ENCODE peak calls at places on chromosomes 1 and 21, in nine cellular contexts. G is sigmoid colon; Q is HL-60; A is fibroblast of lung; E is suprapubic skin; J is CD8-positive, alpha-beta T cell; X is HCT116; F is cardiac muscle cell; C is astrocyte of the spinal cord. T is an unnamed sample.

GRCh38 chr1:235597867-235598553 is 51.6 kb downstream of the GNG4 start:
- DNase-seq in G (no peak), E (no peak), A (peak; percentile 42), X (peak; percentile 52), J (no peak), Q (peak; percentile 23), C (peak; percentile 33), F (peak; percentile 68), T (no peak)

GRCh38 chr1:63946866-63947491 is 173.2 kb downstream of the ROR1 start:
- DNase-seq in F (no peak), C (peak; percentile 40), G (peak; percentile 75), J (no peak), A (peak; percentile 53), X (no peak), Q (no peak), E (no peak), T (no peak)

GRCh38 chr1:151062738-151063371 is 2.7 kb downstream of the MLLT11 start:
- DNase-seq in X (no peak), G (peak; percentile 11), F (peak; percentile 74), J (no peak), C (peak; percentile 80), Q (no peak), A (peak; percentile 93), E (no peak), T (no peak)

GRCh38 chr1:98794196-98794886 is 132.8 kb downstream of the SNX7 start:
- DNase-seq in Q (peak; percentile 17), G (no peak), J (peak; percentile 43), C (peak; percentile 75), X (peak; percentile 48), F (peak; percentile 80), E (no peak), A (peak; percentile 62), T (no peak)

GRCh38 chr1:152024228-152024627 is 12.6 kb downstream of the S100A11 start:
- DNase-seq in C (no peak), G (no peak), A (no peak), F (no peak), J (no peak), Q (no peak), E (no peak), X (no peak), T (no peak)

GRCh38 chr1:6131561-6131960 is 48.6 kb downstream of the CHD5 start:
- DNase-seq in G (peak; percentile 38), E (no peak), J (no peak), Q (no peak), A (no peak), F (no peak), X (no peak), C (no peak), T (no peak)

GRCh38 chr1:233665575-233666270 is 51.8 kb downstream of the KCNK1 start:
- DNase-seq in Q (no peak), G (no peak), J (no peak), A (no peak), F (no peak), E (no peak), C (no peak), X (no peak), T (no peak)

GRCh38 chr1:15866696-15867687 is 19.5 kb downstream of the SPEN start:
- DNase-seq in Q (no peak), A (peak; percentile 31), E (no peak), C (no peak), J (no peak), G (no peak), F (peak; percentile 68), X (no peak), T (no peak)

GRCh38 chr1:82837261-82837660 is 1036.5 kb downstream of the ADGRL2 start:
- DNase-seq in G (no peak), A (no peak), Q (no peak), J (no peak), X (no peak), F (no peak), E (no peak), C (no peak), T (no peak)

GRCh38 chr1:209153435-209153834 is 430.1 kb upstream of the CAMK1G start:
- DNase-seq in F (no peak), A (no peak), Q (no peak), E (no peak), J (no peak), C (no peak), X (no peak), G (no peak), T (no peak)

GRCh38 chr1:1040004-1040991 is 20.4 kb downstream of the AGRN start:
- DNase-seq in E (no peak), C (peak; percentile 82), X (peak; percentile 61), Q (peak; percentile 84), A (peak; percentile 88), F (peak; percentile 85), G (peak; percentile 90), J (peak; percentile 70), T (peak; percentile 88)

GRCh38 chr1:116997666-116998065 is 3.9 kb upstream of the CD101 start:
- DNase-seq in X (no peak), A (peak; percentile 32), G (no peak), Q (no peak), E (no peak), J (no peak), C (no peak), F (no peak), T (no peak)

GRCh38 chr1:199002670-199003069 is 363.8 kb downstream of the PTPRC start:
- DNase-seq in X (no peak), E (no peak), G (no peak), A (no peak), J (no peak), F (peak; percentile 67), C (peak; percentile 44), Q (no peak), T (no peak)

GRCh38 chr1:228410015-228410414 is 3.4 kb upstream of the TRIM11 start:
- DNase-seq in F (peak; percentile 65), A (no peak), J (no peak), C (no peak), X (no peak), Q (no peak), E (no peak), G (no peak), T (peak; percentile 48)

GRCh38 chr1:209769171-209769904 is 13.5 kb downstream of the TRAF3IP3 start:
- DNase-seq in X (no peak), Q (no peak), E (no peak), C (peak; percentile 97), A (peak; percentile 93), J (peak; percentile 67), G (peak; percentile 88), F (peak; percentile 96), T (peak; percentile 76)

GRCh38 chr1:147847831-147848230 is 54.8 kb upstream of the GJA8 start:
- DNase-seq in J (no peak), Q (no peak), X (no peak), E (no peak), C (no peak), G (no peak), F (no peak), A (no peak), T (no peak)

GRCh38 chr1:31598980-31599379 is 18.5 kb upstream of the HCRTR1 start:
- DNase-seq in J (no peak), X (no peak), Q (no peak), G (no peak), A (no peak), C (no peak), F (no peak), E (no peak), T (peak; percentile 12)

GRCh38 chr1:31596737-31597097 is 20.4 kb downstream of the TINAGL1 start:
- DNase-seq in X (no peak), C (no peak), A (no peak), G (no peak), F (no peak), J (no peak), E (no peak), Q (no peak), T (no peak)

GRCh38 chr1:31602081-31602480 is 15.4 kb upstream of the HCRTR1 start:
- DNase-seq in C (no peak), G (no peak), X (no peak), F (no peak), J (no peak), A (no peak), E (no peak), Q (no peak), T (no peak)

GRCh38 chr1:31595836-31596736 is 19.8 kb downstream of the TINAGL1 start:
- DNase-seq in E (no peak), G (no peak), Q (no peak), F (no peak), A (no peak), J (no peak), C (no peak), X (no peak), T (no peak)

GRCh38 chr1:31600641-31601040 is 16.8 kb upstream of the HCRTR1 start:
- DNase-seq in G (no peak), E (no peak), F (no peak), C (no peak), A (no peak), Q (no peak), J (no peak), X (no peak), T (no peak)
- H3K4me3 ChIP-seq in G (no peak overlapping the region), E (no peak overlapping the region), F (no peak overlapping the region), C (no peak overlapping the region), A (no peak overlapping the region), Q (no peak overlapping the region), J (no peak overlapping the region), X (no peak overlapping the region), T (no peak overlapping the region)

GRCh38 chr1:40785446-40785845 is 1.9 kb downstream of the KCNQ4 start:
- DNase-seq in Q (no peak), F (no peak), X (no peak), C (no peak), G (no peak), J (no peak), A (no peak), E (no peak), T (no peak)
- H3K4me3 ChIP-seq in Q (no peak overlapping the region), F (no peak overlapping the region), X (no peak overlapping the region), C (no peak overlapping the region), G (peak overlapping the region; percentile 47), J (no peak overlapping the region), A (no peak overlapping the region), E (no peak overlapping the region), T (no peak overlapping the region)

DNA sequence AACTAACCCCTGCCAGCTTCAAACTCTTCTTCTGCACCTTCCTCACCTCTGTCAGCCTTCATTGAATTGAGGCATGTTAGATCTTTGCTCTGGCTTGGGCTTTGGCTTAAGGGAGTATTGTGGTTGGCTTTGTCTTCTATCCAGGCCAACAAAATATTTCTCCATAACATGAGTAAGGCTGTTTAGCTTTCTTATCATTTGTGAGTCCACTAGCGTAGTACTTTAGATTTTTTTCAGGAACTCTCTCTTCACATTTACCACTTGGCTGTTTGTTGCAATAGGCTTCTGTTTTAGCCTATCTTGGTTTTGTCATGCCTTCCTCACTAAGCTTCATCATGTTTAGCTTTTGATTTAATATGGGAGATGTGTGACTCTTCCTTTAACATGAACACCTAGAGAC is 417.5 kb downstream of the NCAM2 start:
- DNase-seq in C (peak; percentile 8), X (no peak), A (peak; percentile 56), F (peak; percentile 78), Q (no peak), J (no peak), E (no peak), G (no peak), T (no peak)
- H3K4me3 ChIP-seq in C (no peak overlapping the region), X (no peak overlapping the region), A (no peak overlapping the region), F (no peak overlapping the region), Q (no peak overlapping the region), J (no peak overlapping the region), E (no peak overlapping the region), G (no peak overlapping the region), T (no peak overlapping the region)

DNA sequence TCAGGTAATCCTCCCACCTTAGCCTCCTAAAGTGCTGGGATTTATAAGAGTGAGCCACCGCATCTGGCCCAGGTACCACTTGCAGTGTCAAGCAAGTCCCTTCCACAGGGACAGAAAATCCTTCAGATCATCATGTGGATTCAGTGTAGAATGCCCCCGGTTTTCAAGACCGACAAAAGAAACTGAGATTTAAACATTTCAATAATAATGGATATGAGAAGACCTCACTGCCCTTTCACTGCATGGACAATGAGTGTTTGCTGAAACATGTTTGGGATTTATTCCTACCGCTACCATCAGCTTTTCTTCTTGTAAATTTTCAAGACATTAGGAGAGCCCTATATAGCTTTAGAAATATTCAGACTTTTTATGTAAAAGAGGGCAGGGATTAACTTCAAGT is 41.5 kb downstream of the HTR6 start:
- DNase-seq in E (no peak), A (no peak), C (no peak), F (no peak), X (no peak), Q (no peak), G (no peak), J (no peak), T (no peak)
- H3K4me3 ChIP-seq in E (no peak overlapping the region), A (no peak overlapping the region), C (no peak overlapping the region), F (no peak overlapping the region), X (no peak overlapping the region), Q (no peak overlapping the region), G (no peak overlapping the region), J (no peak overlapping the region), T (no peak overlapping the region)

T was measured in upper lobe of right lung.